ENCODE peak calls at places on chromosome 19, in nine cellular contexts. F is PC-3, T is astrocyte of the cerebellum, C is MCF 10A, D is tibial artery, H is foreskin keratinocyte, W is thoracic aorta, R is testis, U is cardiac fibroblast. Q is an unnamed sample.

GRCh38 chr19:45922281-45922680 is 7.7 kb upstream of the NANOS2 start:
- DNase-seq in F (peak; percentile 11), T (no peak), C (no peak), D (no peak), H (no peak), W (no peak), R (no peak), U (no peak), Q (no peak)

GRCh38 chr19:10516064-10516385 is 1.2 kb downstream of the S1PR5 start:
- DNase-seq in F (no peak), T (no peak), C (no peak), D (no peak), H (no peak), W (no peak), R (no peak), U (no peak), Q (no peak)

GRCh38 chr19:54427586-54427985 is 12.3 kb downstream of the TTYH1 start:
- DNase-seq in F (no peak), T (no peak), C (no peak), D (no peak), H (no peak), W (no peak), R (no peak), U (no peak), Q (no peak)

GRCh38 chr19:48511321-48511731 is 309 bp downstream of the LMTK3 start:
- DNase-seq in F (no peak), T (no peak), C (no peak), D (no peak), H (no peak), W (no peak), R (no peak), U (no peak), Q (no peak)

GRCh38 chr19:13881692-13882418 is 4.9 kb downstream of the NANOS3 start:
- DNase-seq in F (no peak), T (peak; percentile 27), C (no peak), D (no peak), H (no peak), W (no peak), R (peak; percentile 53), U (peak; percentile 42), Q (peak; percentile 38)

GRCh38 chr19:49347835-49348234 is 12.6 kb downstream of the CD37 start:
- DNase-seq in F (peak; percentile 58), T (peak; percentile 41), C (peak; percentile 58), D (no peak), H (peak; percentile 48), W (no peak), R (peak; percentile 54), U (peak; percentile 74), Q (peak; percentile 68)

GRCh38 chr19:31127132-31127967 is 221.9 kb downstream of the TSHZ3 start:
- DNase-seq in F (peak; percentile 6), T (peak; percentile 93), C (peak; percentile 42), D (no peak), H (peak; percentile 67), W (no peak), R (no peak), U (peak; percentile 94), Q (peak; percentile 96)

GRCh38 chr19:37979547-37980082 is 72.6 kb downstream of the SIPA1L3 start:
- DNase-seq in F (no peak), T (no peak), C (peak; percentile 90), D (no peak), H (peak; percentile 85), W (no peak), R (no peak), U (no peak), Q (no peak)

GRCh38 chr19:49761625-49762311 is 1.3 kb downstream of the TSKS start:
- DNase-seq in F (peak; percentile 31), T (no peak), C (no peak), D (peak; percentile 40), H (peak; percentile 42), W (no peak), R (peak; percentile 54), U (peak; percentile 71), Q (no peak)

GRCh38 chr19:23283925-23284324 is 33.7 kb upstream of the ZNF724 start:
- DNase-seq in F (peak; percentile 24), T (no peak), C (peak; percentile 27), D (peak; percentile 45), H (peak; percentile 16), W (no peak), R (peak; percentile 48), U (peak; percentile 67), Q (peak; percentile 39)

GRCh38 chr19:2983351-2984195 is 6.2 kb downstream of the TLE6 start:
- DNase-seq in F (peak; percentile 44), T (peak; percentile 92), C (peak; percentile 56), D (peak; percentile 85), H (peak; percentile 77), W (no peak), R (peak; percentile 54), U (peak; percentile 65), Q (no peak)

GRCh38 chr19:45153339-45154063 is 7.3 kb downstream of the NKPD1 start:
- DNase-seq in F (no peak), T (no peak), C (no peak), D (no peak), H (no peak), W (no peak), R (peak; percentile 69), U (peak; percentile 34), Q (no peak)

DNA sequence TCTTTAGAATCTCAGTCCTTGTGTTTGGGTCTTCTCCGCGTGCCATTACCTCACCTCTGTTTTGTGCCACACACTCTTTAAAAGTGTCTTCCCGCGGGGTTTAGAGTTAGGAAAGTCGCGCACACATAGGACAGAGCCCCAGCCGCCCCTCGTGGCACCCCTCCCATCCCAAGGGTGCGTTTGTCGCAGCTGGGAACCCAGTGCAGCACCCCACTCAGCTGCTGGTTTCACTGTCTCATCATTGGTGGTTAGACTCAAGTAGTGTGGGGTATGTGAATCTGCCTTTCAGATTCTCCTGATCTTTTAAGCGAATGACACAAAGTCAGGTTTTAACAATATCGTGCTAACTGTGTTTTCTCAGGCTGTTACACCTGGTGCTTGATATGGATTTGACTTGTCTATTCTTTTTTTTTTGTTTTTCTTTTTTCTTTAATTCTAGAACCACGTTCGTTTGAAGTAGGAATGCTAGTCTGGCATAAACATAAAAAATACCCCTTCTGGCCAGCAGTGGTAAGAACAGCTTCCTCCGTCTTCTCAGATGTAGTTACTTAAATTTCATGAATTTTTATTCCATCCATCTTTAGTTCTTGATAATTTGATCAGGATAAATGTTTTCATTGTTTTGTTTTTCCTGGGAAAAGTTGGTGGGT is 19.5 kb upstream of the NDUFS7 start:
- DNase-seq in F (no peak), T (no peak), C (no peak), D (no peak), H (no peak), W (no peak), R (no peak), U (no peak), Q (no peak)
- TF ChIP-seq CTCF in F (peak; percentile 33), T (peak; percentile 42), C (no peak), D (no peak), H (peak; percentile 32), W (no peak), R (peak; percentile 44), U (peak; percentile 34), Q (peak; percentile 63)

GRCh38 chr19:36973844-36974195 is 57.7 kb downstream of the ZNF568 start:
- DNase-seq in F (no peak), T (no peak), C (no peak), D (no peak), H (no peak), W (no peak), R (no peak), U (no peak), Q (no peak)

GRCh38 chr19:36972594-36972993 is 56.5 kb downstream of the ZNF568 start:
- DNase-seq in F (no peak), T (no peak), C (no peak), D (no peak), H (no peak), W (no peak), R (peak; percentile 26), U (no peak), Q (no peak)

GRCh38 chr19:36973021-36973843 is 57.1 kb downstream of the ZNF568 start:
- DNase-seq in F (no peak), T (peak; percentile 23), C (no peak), D (peak; percentile 78), H (peak; percentile 87), W (peak; percentile 44), R (peak; percentile 90), U (peak; percentile 78), Q (peak; percentile 47)
- TF ChIP-seq CTCF in F (no peak), T (peak; percentile 92), C (no peak), D (peak; percentile 87), H (peak; percentile 95), W (peak; percentile 90), R (peak; percentile 72), U (peak; percentile 80), Q (peak; percentile 71)

DNA sequence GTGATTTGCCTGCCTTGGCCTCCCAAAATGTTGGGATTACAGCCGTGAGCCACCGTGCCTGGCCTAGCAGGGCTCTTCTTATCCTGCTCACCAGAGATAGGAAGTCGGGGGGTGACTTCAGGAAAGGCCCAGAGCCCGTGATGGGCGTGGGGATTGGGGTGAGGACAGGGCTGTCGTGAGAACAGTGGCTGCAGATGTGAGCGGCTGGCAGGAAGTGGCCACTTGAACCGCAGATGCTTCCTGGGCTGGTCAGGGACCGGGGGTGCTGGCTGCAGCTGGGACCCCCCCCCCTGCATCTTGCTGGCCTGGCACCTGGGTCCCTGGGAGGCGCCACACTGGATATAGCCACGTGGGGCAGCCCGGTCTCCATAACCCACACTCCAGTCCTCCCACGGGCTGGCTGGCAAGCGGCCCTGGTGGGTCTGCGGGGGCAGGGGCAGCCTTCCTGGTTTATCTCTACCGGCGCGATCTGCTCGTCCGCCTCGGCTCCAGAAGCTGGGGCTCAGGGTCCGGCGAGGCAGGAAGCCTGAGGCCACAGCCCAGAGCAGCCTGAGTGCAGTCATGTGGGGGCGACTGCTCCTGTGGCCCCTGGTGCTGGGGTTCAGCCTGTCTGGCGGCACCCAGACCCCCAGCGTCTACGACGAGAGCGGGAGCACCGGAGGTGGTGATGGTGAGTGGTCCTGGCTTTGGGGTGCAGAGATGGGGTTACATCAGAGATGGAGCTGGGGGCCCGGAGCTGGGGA is at the start of gene F2RL3:
- DNase-seq in F (no peak), T (no peak), C (no peak), D (peak; percentile 33), H (no peak), W (no peak), R (peak; percentile 88), U (peak; percentile 45), Q (no peak)
- TF ChIP-seq CTCF in F (no peak), T (no peak), C (no peak), D (no peak), H (no peak), W (no peak), R (no peak), U (no peak), Q (no peak)

GRCh38 chr19:19737559-19738332 is 4.8 kb upstream of the ZNF14 start:
- DNase-seq in F (no peak), T (no peak), C (no peak), D (no peak), H (no peak), W (no peak), R (no peak), U (no peak), Q (no peak)

GRCh38 chr19:19738564-19738963 is 5.7 kb upstream of the ZNF14 start:
- DNase-seq in F (no peak), T (no peak), C (no peak), D (no peak), H (no peak), W (no peak), R (no peak), U (no peak), Q (no peak)

GRCh38 chr19:19732579-19733501 is at the start of gene ZNF14:
- DNase-seq in F (peak; percentile 97), T (peak; percentile 78), C (peak; percentile 96), D (peak; percentile 96), H (peak; percentile 86), W (peak; percentile 79), R (peak; percentile 98), U (peak; percentile 96), Q (peak; percentile 89)
- TF ChIP-seq CTCF in F (peak; percentile 26), T (peak; percentile 25), C (no peak), D (no peak), H (no peak), W (no peak), R (no peak), U (peak; percentile 16), Q (peak; percentile 41)